ENCODE peak calls at places on chromosomes 3 and 15, in four cellular contexts. J is left ventricle myocardium inferior, E is heart left ventricle, H is breast epithelium. V is an unnamed sample.

GRCh38 chr3:186307594-186307993 is 54.4 kb downstream of the DGKG start:
- DNase-seq in J (no peak), E (no peak), H (no peak), V (no peak)

GRCh38 chr3:29282431-29283296 is 1.8 kb downstream of the RBMS3 start:
- DNase-seq in J (no peak), E (no peak), H (no peak), V (no peak)

GRCh38 chr15:37873336-37873735 is 61.1 kb upstream of the TMCO5A start:
- DNase-seq in J (no peak), E (no peak), H (no peak), V (no peak)

GRCh38 chr3:30227571-30228301 is 378.7 kb upstream of the TGFBR2 start:
- DNase-seq in J (no peak), E (no peak), H (no peak), V (no peak)

GRCh38 chr15:80159811-80160569 is 7.2 kb downstream of the FAH start:
- DNase-seq in J (no peak), E (no peak), H (no peak), V (no peak)

GRCh38 chr3:46609944-46610722 is 2.2 kb upstream of the FAM240A start:
- DNase-seq in J (no peak), E (no peak), H (no peak), V (no peak)

GRCh38 chr15:69305204-69305931 is 6.7 kb downstream of the PAQR5 start:
- DNase-seq in J (no peak), E (no peak), H (no peak), V (peak; percentile 56)

GRCh38 chr3:14371573-14372474 is 30.6 kb upstream of the SLC6A6 start:
- DNase-seq in J (peak; percentile 89), E (peak; percentile 93), H (peak; percentile 80), V (peak; percentile 95)

GRCh38 chr15:58444658-58445332 is 13.0 kb downstream of the LIPC start:
- DNase-seq in J (no peak), E (no peak), H (no peak), V (peak; percentile 63)

GRCh38 chr15:39075311-39075710 is 505.6 kb upstream of the THBS1 start:
- DNase-seq in J (no peak), E (no peak), H (no peak), V (no peak)

GRCh38 chr15:57676578-57676977 is 29.9 kb upstream of the POLR2M start:
- DNase-seq in J (no peak), E (no peak), H (no peak), V (no peak)

GRCh38 chr3:49276475-49277356 is at the start of gene C3orf62:
- DNase-seq in J (peak; percentile 95), E (peak; percentile 95), H (peak; percentile 84), V (peak; percentile 93)

GRCh38 chr15:81308260-81308659 is 15.7 kb downstream of the STARD5 start:
- DNase-seq in J (no peak), E (no peak), H (no peak), V (no peak)

GRCh38 chr15:85318048-85318731 is 62.2 kb upstream of the AKAP13 start:
- DNase-seq in J (no peak), E (no peak), H (no peak), V (no peak)

GRCh38 chr3:188510366-188510765 is 356.4 kb downstream of the LPP start:
- DNase-seq in J (no peak), E (no peak), H (no peak), V (no peak)

GRCh38 chr15:73792429-73792828 is 39.3 kb upstream of the INSYN1 start:
- DNase-seq in J (peak; percentile 50), E (peak; percentile 80), H (no peak), V (no peak)

GRCh38 chr3:146747928-146748327 is 142.8 kb upstream of the PLSCR5 start:
- DNase-seq in J (no peak), E (no peak), H (no peak), V (no peak)

GRCh38 chr15:68463996-68464395 is 32.0 kb upstream of the ITGA11 start:
- DNase-seq in J (no peak), E (no peak), H (no peak), V (no peak)

GRCh38 chr3:107737909-107738308 is 215.1 kb downstream of the BBX start:
- DNase-seq in J (no peak), E (no peak), H (no peak), V (no peak)

GRCh38 chr3:79543618-79544017 is 224.2 kb downstream of the ROBO1 start:
- DNase-seq in J (no peak), E (no peak), H (no peak), V (no peak)

GRCh38 chr3:165283328-165283727 is 87.1 kb upstream of the SLITRK3 start:
- DNase-seq in J (no peak), E (no peak), H (no peak), V (no peak)

GRCh38 chr3:157071744-157072525 is 88.0 kb downstream of the CCNL1 start:
- DNase-seq in J (no peak), E (no peak), H (no peak), V (no peak)

GRCh38 chr3:15556512-15556911 is 35.0 kb upstream of the COLQ start:
- DNase-seq in J (no peak), E (no peak), H (no peak), V (no peak)

GRCh38 chr15:77654975-77655374 is 22.3 kb upstream of the LINGO1 start:
- DNase-seq in J (no peak), E (no peak), H (no peak), V (no peak)

GRCh38 chr3:79767194-79767952 is 425 bp downstream of the ROBO1 start:
- DNase-seq in J (no peak), E (no peak), H (no peak), V (peak; percentile 6)

GRCh38 chr3:38473229-38473628 is 19.5 kb downstream of the ACVR2B start:
- DNase-seq in J (no peak), E (no peak), H (no peak), V (no peak)

DNA sequence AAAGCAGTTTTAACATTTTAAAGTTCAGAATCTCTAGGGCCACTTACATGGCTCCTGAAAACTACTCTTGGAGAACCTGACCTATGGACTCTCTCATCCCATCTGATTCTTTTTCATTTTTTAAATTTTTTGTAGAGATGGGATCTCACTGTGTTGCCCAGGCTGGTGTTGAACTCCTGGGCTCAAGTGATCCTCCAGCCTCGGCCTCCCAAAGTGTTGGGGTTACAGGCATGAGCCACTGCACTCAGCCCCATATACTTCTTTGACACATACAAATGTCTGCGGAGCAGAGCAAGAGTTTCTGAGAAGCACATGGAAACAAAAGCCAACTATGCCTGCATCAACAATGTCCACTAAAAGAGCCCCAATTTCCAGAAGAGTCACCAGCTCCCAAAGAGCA is 189.8 kb downstream of the FOXP1 start:
- DNase-seq in J (no peak), E (no peak), H (no peak), V (no peak)
- H3K4me1 ChIP-seq in J (peaks cover 56% of the 10 kb centered on the region), E (peaks cover 31% of the 10 kb centered on the region), H (peaks cover 3% of the 10 kb centered on the region), V (peaks cover 39% of the 10 kb centered on the region)

DNA sequence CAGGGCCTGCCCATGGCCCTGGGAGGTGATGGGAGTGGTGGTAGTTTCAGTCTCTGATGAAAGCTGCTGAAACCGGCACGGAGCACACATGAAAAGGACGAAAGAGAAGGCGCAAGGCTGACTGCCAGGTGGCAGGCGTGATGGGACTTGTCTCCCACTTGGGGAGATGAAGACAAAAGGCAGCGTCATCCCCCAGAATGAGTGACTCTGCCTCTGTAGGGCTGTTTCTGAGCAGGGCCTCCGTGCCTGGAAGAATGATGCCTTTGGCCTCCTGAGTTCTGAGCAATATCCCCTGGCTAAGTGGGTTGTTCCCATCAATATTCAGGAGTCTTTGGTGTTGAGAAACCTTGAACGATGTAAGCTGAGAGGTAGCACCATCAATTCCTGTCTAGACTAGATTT is 237.8 kb downstream of the OPA1 start:
- DNase-seq in J (no peak), E (no peak), H (peak; percentile 94), V (no peak)
- H3K4me1 ChIP-seq in J (peaks cover 35% of the 10 kb centered on the region), E (peaks cover 22% of the 10 kb centered on the region), H (peaks cover 8% of the 10 kb centered on the region), V (peaks cover 4% of the 10 kb centered on the region)

GRCh38 chr15:101210058-101210457 is 41.8 kb downstream of the CHSY1 start:
- DNase-seq in J (no peak), E (no peak), H (no peak), V (no peak)
- H3K4me1 ChIP-seq in J (peaks cover 88% of the 10 kb centered on the region), E (peaks cover 57% of the 10 kb centered on the region), H (peaks cover 9% of the 10 kb centered on the region), V (peaks cover 76% of the 10 kb centered on the region)

GRCh38 chr15:98799461-98799971 is 151.2 kb downstream of the IGF1R start:
- DNase-seq in J (no peak), E (no peak), H (no peak), V (no peak)

GRCh38 chr15:98801234-98801561 is 152.9 kb downstream of the IGF1R start:
- DNase-seq in J (no peak), E (no peak), H (no peak), V (no peak)

GRCh38 chr15:98800437-98801233 is 152.3 kb downstream of the IGF1R start:
- DNase-seq in J (no peak), E (peak; percentile 51), H (no peak), V (no peak)

GRCh38 chr15:98798375-98798893 is 150.1 kb downstream of the IGF1R start:
- DNase-seq in J (no peak), E (no peak), H (no peak), V (no peak)

GRCh38 chr15:98799991-98800390 is 151.7 kb downstream of the IGF1R start:
- DNase-seq in J (no peak), E (no peak), H (no peak), V (no peak)
- H3K4me1 ChIP-seq in J (peaks cover 64% of the 10 kb centered on the region), E (peaks cover 52% of the 10 kb centered on the region), H (peaks cover 38% of the 10 kb centered on the region), V (peaks cover 35% of the 10 kb centered on the region)

GRCh38 chr3:112685435-112685834 is 44.5 kb upstream of the CCDC80 start:
- DNase-seq in J (no peak), E (no peak), H (no peak), V (no peak)
- H3K4me1 ChIP-seq in J (no peaks in the 10 kb centered on the region), E (no peaks in the 10 kb centered on the region), H (no peaks in the 10 kb centered on the region), V (no peaks in the 10 kb centered on the region)

DNA sequence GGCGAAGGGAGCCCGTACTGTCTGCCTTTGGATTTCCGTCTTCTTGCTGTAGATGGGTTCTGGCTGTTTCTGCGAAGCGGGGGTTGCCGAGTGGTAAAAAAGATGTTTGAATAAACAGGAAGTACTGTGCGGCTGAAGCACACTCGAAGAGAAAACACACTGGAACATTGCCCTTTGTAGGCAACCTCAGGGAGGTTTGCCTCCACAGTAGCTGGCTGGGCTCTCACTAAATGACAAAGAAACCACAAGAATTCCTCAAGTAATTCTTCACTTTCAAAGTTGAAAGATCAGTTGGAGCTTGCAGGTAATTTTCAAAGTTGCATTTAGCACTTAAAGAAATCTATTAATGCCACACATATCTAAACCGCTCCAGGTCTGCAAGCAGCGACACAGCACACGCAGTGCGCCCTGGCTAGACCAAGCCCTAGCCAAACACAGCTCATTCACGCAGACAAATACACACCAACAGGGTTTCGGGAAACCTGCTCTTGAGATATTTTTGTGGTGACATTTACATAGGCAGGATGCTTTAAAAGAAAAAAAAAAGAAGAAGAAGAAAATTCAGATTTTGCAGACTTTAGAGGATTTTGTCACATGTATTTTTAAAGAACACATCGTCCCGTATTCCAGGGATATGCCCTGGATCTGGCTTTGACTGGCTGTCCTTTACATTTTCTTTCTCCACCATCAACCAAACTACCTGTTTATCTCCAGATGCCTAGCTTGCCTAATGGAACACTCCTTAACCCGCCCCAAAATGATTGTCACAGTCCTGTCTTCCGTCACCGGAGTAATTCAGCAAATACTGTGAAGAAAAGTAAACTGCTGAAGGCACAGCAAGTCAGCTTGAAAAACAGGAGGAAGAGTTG is 452.8 kb downstream of the FOXP1 start:
- DNase-seq in J (peak; percentile 51), E (peak; percentile 60), H (peak; percentile 72), V (no peak)
- H3K4me1 ChIP-seq in J (peaks cover 88% of the 10 kb centered on the region), E (peaks cover 71% of the 10 kb centered on the region), H (peaks cover 6% of the 10 kb centered on the region), V (peaks cover 41% of the 10 kb centered on the region)

V was measured in upper lobe of left lung.